ENCODE peak calls at places on chromosomes 16 and 17, in seven cellular contexts. E is CD8-positive, alpha-beta memory T cell; K is CD4-positive, alpha-beta memory T cell; Q is effector memory CD4-positive, alpha-beta T cell; X is A549; F is breast epithelium; L is CD8-positive, alpha-beta T cell. Y is an unnamed sample.

GRCh38 chr17:55454906-55455474 is 33.4 kb upstream of the MMD start:
- DNase-seq in E (no peak), K (no peak), Q (no peak), X (peak; percentile 75), F (no peak), L (no peak), Y (no peak)

GRCh38 chr16:10931977-10932632 is 10.2 kb downstream of the DEXI start:
- DNase-seq in E (no peak), K (no peak), Q (no peak), X (no peak), F (no peak), L (no peak), Y (no peak)

GRCh38 chr16:85943702-85944101 is 44.7 kb downstream of the IRF8 start:
- DNase-seq in E (no peak), K (no peak), Q (no peak), X (no peak), F (no peak), L (no peak), Y (no peak)

GRCh38 chr16:73171380-73171779 is 123.5 kb upstream of the ZFHX3 start:
- DNase-seq in E (no peak), K (no peak), Q (no peak), X (no peak), F (no peak), L (no peak), Y (no peak)

GRCh38 chr16:81617021-81617346 is 162.1 kb upstream of the PLCG2 start:
- DNase-seq in E (no peak), K (no peak), Q (no peak), X (no peak), F (no peak), L (no peak), Y (no peak)

GRCh38 chr17:3770471-3770870 is 30.5 kb downstream of the ITGAE start:
- DNase-seq in E (peak; percentile 77), K (no peak), Q (no peak), X (no peak), F (no peak), L (peak; percentile 48), Y (no peak)

GRCh38 chr17:50571681-50572080 is 11.2 kb downstream of the CACNA1G start:
- DNase-seq in E (no peak), K (no peak), Q (no peak), X (no peak), F (no peak), L (no peak), Y (no peak)

GRCh38 chr17:3894927-3895343 is 2.1 kb upstream of the CAMKK1 start:
- DNase-seq in E (no peak), K (no peak), Q (no peak), X (no peak), F (peak; percentile 62), L (no peak), Y (no peak)

GRCh38 chr17:81470270-81470943 is 42.2 kb downstream of the ACTG1 start:
- DNase-seq in E (no peak), K (no peak), Q (no peak), X (no peak), F (no peak), L (no peak), Y (no peak)

GRCh38 chr17:33651631-33652030 is 358.5 kb upstream of the ASIC2 start:
- DNase-seq in E (no peak), K (no peak), Q (no peak), X (peak; percentile 13), F (no peak), L (no peak), Y (no peak)

GRCh38 chr17:18163528-18163927 is 20.1 kb upstream of the ALKBH5 start:
- DNase-seq in E (no peak), K (no peak), Q (no peak), X (no peak), F (no peak), L (no peak), Y (no peak)

GRCh38 chr16:57926041-57926440 is 44.9 kb downstream of the CNGB1 start:
- DNase-seq in E (no peak), K (no peak), Q (no peak), X (no peak), F (no peak), L (no peak), Y (no peak)

GRCh38 chr17:77842148-77842905 is 116.2 kb upstream of the TNRC6C start:
- DNase-seq in E (no peak), K (no peak), Q (no peak), X (no peak), F (no peak), L (no peak), Y (no peak)

GRCh38 chr16:3520398-3520797 is 19.6 kb downstream of the CLUAP1 start:
- DNase-seq in E (no peak), K (no peak), Q (no peak), X (no peak), F (no peak), L (no peak), Y (no peak)

GRCh38 chr17:6843241-6843890 is 11.8 kb upstream of the TEKT1 start:
- DNase-seq in E (peak; percentile 22), K (peak; percentile 45), Q (no peak), X (no peak), F (no peak), L (no peak), Y (peak; percentile 16)

GRCh38 chr16:75088226-75088625 is 28.4 kb downstream of the LDHD start:
- DNase-seq in E (no peak), K (no peak), Q (no peak), X (no peak), F (no peak), L (no peak), Y (no peak)

GRCh38 chr17:76148015-76148326 is 6.9 kb upstream of the FOXJ1 start:
- DNase-seq in E (no peak), K (no peak), Q (no peak), X (no peak), F (no peak), L (no peak), Y (no peak)

GRCh38 chr17:80123791-80124190 is 22.4 kb downstream of the GAA start:
- DNase-seq in E (no peak), K (no peak), Q (no peak), X (no peak), F (peak; percentile 58), L (no peak), Y (no peak)

GRCh38 chr16:81519298-81520150 is 74.9 kb downstream of the CMIP start:
- DNase-seq in E (no peak), K (no peak), Q (no peak), X (no peak), F (peak; percentile 41), L (no peak), Y (no peak)

DNA sequence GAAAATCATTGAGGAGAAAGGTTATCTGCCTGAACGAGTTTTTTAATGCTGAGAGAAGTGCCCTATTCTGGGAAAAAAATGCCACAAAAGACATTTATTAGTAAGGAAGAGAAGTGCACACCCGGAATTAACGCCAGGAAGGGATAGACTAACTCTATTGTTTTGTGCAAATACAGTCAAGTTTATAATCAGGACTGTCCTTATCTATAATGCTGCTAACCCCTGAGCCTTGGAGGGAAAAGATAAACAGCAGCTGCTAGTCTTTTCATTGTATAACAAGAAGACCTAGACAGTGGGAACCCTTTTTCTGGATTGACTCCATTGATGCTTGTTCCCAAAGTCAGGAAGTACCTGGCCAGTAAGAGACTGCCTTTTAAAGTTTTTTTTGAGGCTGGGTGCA is 26.5 kb downstream of the BCAS3 start:
- DNase-seq in E (no peak), K (no peak), Q (no peak), X (no peak), F (no peak), L (no peak), Y (no peak)
- H3K4me1 ChIP-seq in E (no peaks in the 10 kb centered on the region), K (no peaks in the 10 kb centered on the region), Q (no peaks in the 10 kb centered on the region), X (no peaks in the 10 kb centered on the region), F (no peaks in the 10 kb centered on the region), L (no peaks in the 10 kb centered on the region), Y (no peaks in the 10 kb centered on the region)

DNA sequence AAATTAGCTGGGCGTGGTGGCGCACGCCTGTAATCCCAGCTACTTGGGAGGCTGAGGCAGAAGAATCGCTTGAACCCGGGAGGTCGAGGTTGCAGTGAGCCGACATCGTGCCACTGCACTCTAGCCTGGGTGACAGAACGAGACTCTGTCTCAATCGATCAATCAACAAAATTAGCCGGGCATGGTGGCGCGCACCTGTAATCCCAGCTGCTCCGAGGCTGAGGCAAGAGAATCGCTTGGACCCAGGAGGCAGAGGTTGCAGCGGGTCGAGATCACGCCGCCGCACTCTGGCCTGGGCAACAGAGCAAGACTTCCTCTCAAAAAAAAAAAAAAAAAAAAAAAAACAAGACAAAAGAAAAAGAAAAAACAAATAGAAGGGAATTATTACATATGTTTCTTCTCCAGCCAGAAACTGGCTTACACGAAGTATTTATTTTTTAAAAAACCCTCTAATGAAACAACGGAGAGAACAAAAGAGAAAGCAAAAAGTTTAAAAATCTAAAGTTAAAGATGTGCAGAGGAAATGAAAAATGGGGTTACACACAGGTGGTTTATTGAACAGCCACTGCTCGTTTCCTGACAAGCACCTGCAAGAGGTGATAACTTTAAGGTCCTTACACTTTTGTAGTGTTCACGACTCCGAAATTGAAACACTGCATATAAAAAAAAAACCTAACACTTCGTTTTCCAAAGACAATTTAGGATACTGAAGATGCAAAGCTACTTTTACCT is 1.4 kb downstream of the SYNRG start:
- DNase-seq in E (peak; percentile 70), K (peak; percentile 70), Q (no peak), X (no peak), F (no peak), L (peak; percentile 15), Y (no peak)
- H3K27ac ChIP-seq in E (peak overlapping the region; percentile 60), K (peak overlapping the region; percentile 81), Q (peak overlapping the region; percentile 93), X (peak overlapping the region; percentile 93), F (no peak overlapping the region), L (peak overlapping the region; percentile 75), Y (peak overlapping the region; percentile 91)

DNA sequence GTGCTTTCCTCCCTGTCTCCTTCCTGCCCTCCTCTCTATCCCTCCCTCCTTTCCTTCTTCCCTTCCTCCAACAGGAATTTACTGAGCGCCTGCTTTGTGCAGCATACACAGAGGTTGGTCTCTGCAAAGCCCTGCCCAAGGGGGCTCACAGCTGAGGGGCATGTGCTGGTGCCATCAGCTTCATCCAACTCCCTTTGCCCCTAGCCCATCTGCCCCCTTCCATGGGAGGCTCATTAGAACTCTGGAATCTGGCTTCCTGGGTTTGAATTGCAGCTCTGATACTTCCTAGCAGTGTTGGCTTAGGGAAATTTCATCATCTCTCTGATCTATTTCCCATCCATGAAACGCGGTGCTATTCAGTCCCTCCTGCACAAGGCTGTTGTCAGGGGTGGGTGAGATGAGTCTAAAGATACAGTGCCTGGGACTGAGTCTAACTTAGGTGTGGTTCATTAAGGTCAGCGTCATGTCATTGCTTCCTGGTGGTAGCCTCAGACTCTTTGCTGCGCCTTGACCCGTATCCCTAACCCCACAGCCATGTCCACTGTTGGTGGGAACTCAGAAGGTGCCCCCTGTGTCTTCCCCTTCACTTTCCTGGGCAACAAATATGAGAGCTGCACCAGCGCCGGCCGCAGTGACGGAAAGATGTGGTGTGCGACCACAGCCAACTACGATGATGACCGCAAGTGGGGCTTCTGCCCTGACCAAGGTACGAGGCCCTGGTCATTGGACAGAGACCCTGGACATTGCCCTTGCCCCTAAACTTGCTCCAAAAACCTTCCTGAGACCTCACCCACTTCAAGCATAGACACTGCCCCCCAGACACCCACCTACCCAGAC is 10.3 kb downstream of the MMP2 start:
- DNase-seq in E (no peak), K (no peak), Q (no peak), X (no peak), F (no peak), L (no peak), Y (no peak)
- H3K4me1 ChIP-seq in E (no peaks in the 10 kb centered on the region), K (no peaks in the 10 kb centered on the region), Q (no peaks in the 10 kb centered on the region), X (no peaks in the 10 kb centered on the region), F (no peaks in the 10 kb centered on the region), L (no peaks in the 10 kb centered on the region), Y (no peaks in the 10 kb centered on the region)

DNA sequence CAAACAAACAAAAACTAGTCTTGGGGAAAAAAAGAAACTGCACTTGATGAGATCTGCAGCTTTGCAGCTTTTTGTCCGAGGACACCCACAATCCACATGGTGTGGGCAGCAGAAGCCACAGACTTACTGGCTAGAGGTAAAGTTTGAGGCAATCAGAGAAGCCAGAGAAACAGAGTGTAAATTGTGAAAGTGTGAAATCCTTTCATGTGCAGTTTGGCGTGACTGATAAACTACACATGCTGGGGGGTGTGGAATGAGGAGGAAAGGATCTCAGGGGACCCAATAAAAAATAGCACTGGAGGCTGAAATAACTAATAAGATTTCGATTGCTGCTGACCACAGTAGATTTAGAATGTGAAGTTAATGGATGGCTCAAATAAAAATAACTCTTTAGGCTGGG is 42.4 kb upstream of the HOXB13 start:
- DNase-seq in E (no peak), K (no peak), Q (no peak), X (no peak), F (no peak), L (no peak), Y (no peak)
- H3K27ac ChIP-seq in E (no peak overlapping the region), K (no peak overlapping the region), Q (no peak overlapping the region), X (no peak overlapping the region), F (no peak overlapping the region), L (no peak overlapping the region), Y (no peak overlapping the region)